ENCODE peak calls at places on chromosomes 3 and 15, in seven cellular contexts. L, M, I, Q, Y, W and D are unnamed samples.

GRCh38 chr3:58143417-58144055 is 67.2 kb downstream of the DNASE1L3 start:
- DNase-seq in L (no peak), M (no peak), I (no peak), Q (no peak), Y (no peak), W (no peak), D (no peak)

GRCh38 chr15:93302080-93302765 is 213.2 kb upstream of the RGMA start:
- DNase-seq in L (no peak), M (no peak), I (no peak), Q (no peak), Y (no peak), W (no peak), D (no peak)

GRCh38 chr3:49889296-49889695 is 14.4 kb downstream of the MST1R start:
- DNase-seq in L (no peak), M (no peak), I (no peak), Q (no peak), Y (no peak), W (no peak), D (no peak)

GRCh38 chr3:149968216-149968615 is 2.5 kb downstream of the PFN2 start:
- DNase-seq in L (no peak), M (no peak), I (no peak), Q (no peak), Y (no peak), W (no peak), D (no peak)

GRCh38 chr3:161957467-161957866 is 460.9 kb downstream of the OTOL1 start:
- DNase-seq in L (no peak), M (no peak), I (no peak), Q (no peak), Y (no peak), W (no peak), D (no peak)

GRCh38 chr15:35450492-35450891 is 95.5 kb downstream of the DPH6 start:
- DNase-seq in L (no peak), M (no peak), I (no peak), Q (peak), Y (no peak), W (no peak), D (no peak)

GRCh38 chr15:51312132-51312531 is 26.3 kb downstream of the CYP19A1 start:
- DNase-seq in L (no peak), M (no peak), I (no peak), Q (no peak), Y (no peak), W (no peak), D (no peak)

GRCh38 chr3:160434071-160434470 is 15.5 kb downstream of the TRIM59 start:
- DNase-seq in L (peak), M (no peak), I (no peak), Q (no peak), Y (no peak), W (no peak), D (no peak)

GRCh38 chr3:45958333-45958791 is 15.1 kb downstream of the CXCR6 start:
- DNase-seq in L (no peak), M (no peak), I (no peak), Q (no peak), Y (no peak), W (no peak), D (no peak)

GRCh38 chr15:66725468-66725785 is 23.4 kb downstream of the SMAD6 start:
- DNase-seq in L (no peak), M (no peak), I (no peak), Q (no peak), Y (no peak), W (no peak), D (no peak)

GRCh38 chr3:31572605-31573459 is 40.1 kb downstream of the STT3B start:
- DNase-seq in L (no peak), M (no peak), I (no peak), Q (no peak), Y (no peak), W (no peak), D (no peak)

GRCh38 chr3:97721446-97721845 is 43.1 kb upstream of the ARL6 start:
- DNase-seq in L (no peak), M (no peak), I (no peak), Q (peak), Y (no peak), W (no peak), D (no peak)

GRCh38 chr15:32994810-32995424 is 199.6 kb downstream of the FMN1 start:
- DNase-seq in L (no peak), M (no peak), I (no peak), Q (no peak), Y (no peak), W (no peak), D (no peak)

GRCh38 chr3:119630562-119631329 is 29.6 kb downstream of the POPDC2 start:
- DNase-seq in L (no peak), M (no peak), I (no peak), Q (no peak), Y (no peak), W (no peak), D (no peak)

GRCh38 chr3:41207355-41207754 is 8.1 kb downstream of the CTNNB1 start:
- DNase-seq in L (no peak), M (no peak), I (no peak), Q (no peak), Y (no peak), W (no peak), D (no peak)

GRCh38 chr15:70062321-70062956 is 35.3 kb downstream of the TLE3 start:
- DNase-seq in L (no peak), M (peak), I (no peak), Q (peak), Y (no peak), W (peak), D (peak)

GRCh38 chr3:31105011-31105410 is 210.6 kb upstream of the GADL1 start:
- DNase-seq in L (no peak), M (no peak), I (no peak), Q (no peak), Y (no peak), W (no peak), D (no peak)